ENCODE peak calls at places on chromosomes 11 and 22, in five cellular contexts. V, B, P, T and H are unnamed samples.

GRCh38 chr11:59668188-59668949 is 468 bp downstream of the PATL1 start:
- DNase-seq in V (peak; percentile 94), B (peak; percentile 94), P (peak; percentile 74), T (peak; percentile 70), H (peak; percentile 49)

GRCh38 chr22:37331034-37331428 is 48.7 kb downstream of the CYTH4 start:
- DNase-seq in V (no peak), B (no peak), P (no peak), T (no peak), H (no peak)

GRCh38 chr11:120663142-120663541 is 151.6 kb downstream of the GRIK4 start:
- DNase-seq in V (no peak), B (no peak), P (no peak), T (no peak), H (no peak)

GRCh38 chr11:20005747-20006146 is 154.5 kb downstream of the DBX1 start:
- DNase-seq in V (no peak), B (no peak), P (no peak), T (no peak), H (no peak)

GRCh38 chr22:50396751-50397370 is 53.7 kb downstream of the PPP6R2 start:
- DNase-seq in V (no peak), B (no peak), P (no peak), T (no peak), H (no peak)

GRCh38 chr11:13368041-13368446 is 90.5 kb downstream of the BMAL1 start:
- DNase-seq in V (no peak), B (no peak), P (no peak), T (no peak), H (no peak)

GRCh38 chr11:121291896-121292502 is 572 bp upstream of the SC5D start:
- DNase-seq in V (no peak), B (no peak), P (peak; percentile 43), T (no peak), H (no peak)

GRCh38 chr22:27994481-27995331 is 75.7 kb upstream of the PITPNB start:
- DNase-seq in V (peak; percentile 66), B (no peak), P (no peak), T (no peak), H (no peak)

GRCh38 chr11:61513143-61513740 is 4.7 kb downstream of the LRRC10B start:
- DNase-seq in V (no peak), B (no peak), P (no peak), T (no peak), H (no peak)

GRCh38 chr11:44036811-44037657 is 10.7 kb upstream of the ACCSL start:
- DNase-seq in V (peak; percentile 78), B (peak; percentile 94), P (peak; percentile 93), T (peak; percentile 86), H (no peak)

GRCh38 chr22:41197808-41198585 is 7.1 kb upstream of the L3MBTL2 start:
- DNase-seq in V (no peak), B (peak; percentile 68), P (peak; percentile 41), T (peak; percentile 41), H (peak; percentile 30)

GRCh38 chr22:41193829-41194228 is 11.3 kb upstream of the L3MBTL2 start:
- DNase-seq in V (no peak), B (no peak), P (no peak), T (no peak), H (no peak)

GRCh38 chr22:41191467-41191866 is 13.6 kb upstream of the L3MBTL2 start:
- DNase-seq in V (no peak), B (no peak), P (no peak), T (no peak), H (no peak)

GRCh38 chr22:41201146-41201545 is 4.0 kb upstream of the L3MBTL2 start:
- DNase-seq in V (no peak), B (no peak), P (no peak), T (no peak), H (no peak)

DNA sequence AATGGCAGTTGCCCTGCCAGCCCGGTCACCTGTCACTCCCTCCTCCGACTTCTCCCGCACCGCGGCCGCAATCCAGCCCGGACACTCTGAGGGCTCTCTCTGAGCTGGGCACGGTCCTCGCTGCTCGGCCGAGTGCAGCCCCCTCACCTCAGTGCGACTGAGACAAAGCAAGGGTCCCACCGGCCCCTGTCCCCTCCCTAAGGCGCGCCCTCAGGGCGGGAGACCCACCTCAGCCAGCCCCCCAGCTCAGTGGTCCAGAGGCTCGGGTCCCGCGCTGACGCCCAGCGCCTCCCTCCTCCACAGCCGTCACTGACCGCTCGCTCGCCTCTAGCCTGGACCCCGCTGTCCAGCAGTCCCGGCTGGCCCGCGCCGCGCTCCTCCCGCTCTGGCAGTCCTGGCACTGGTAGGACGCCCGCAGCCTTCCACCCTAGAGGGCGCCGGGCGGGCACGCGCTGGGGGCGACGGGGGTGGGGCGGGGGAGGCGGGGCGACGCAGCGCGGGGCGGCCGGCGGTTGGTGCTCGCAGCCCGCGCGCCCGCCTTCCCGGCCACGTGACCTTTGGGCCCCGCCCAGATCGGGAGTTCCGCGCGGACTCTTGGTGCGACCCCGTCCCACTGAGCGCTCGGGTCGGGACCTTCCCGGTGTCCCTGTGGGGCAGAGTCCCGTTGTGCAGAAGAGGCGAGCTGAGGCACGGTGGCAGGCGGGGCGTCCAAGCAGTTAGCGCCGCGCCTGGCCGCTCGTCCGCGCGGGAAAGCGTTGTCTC is 7.9 kb upstream of the L3MBTL2 start:
- DNase-seq in V (peak; percentile 94), B (peak; percentile 93), P (peak; percentile 89), T (peak; percentile 85), H (peak; percentile 62)
- TF ChIP-seq CTCF in V (peak; percentile 39), B (no peak), P (peak; percentile 14), T (no peak), H (no peak)

GRCh38 chr22:22941831-22942510 is 54.4 kb downstream of the IGLL5 start:
- DNase-seq in V (peak; percentile 74), B (no peak), P (no peak), T (no peak), H (no peak)
- H3K27ac ChIP-seq in V (peak overlapping the region; percentile 4), B (no peak overlapping the region), P (no peak overlapping the region), T (no peak overlapping the region), H (no peak overlapping the region)

GRCh38 chr11:35170503-35170902 is 31.5 kb downstream of the CD44 start:
- DNase-seq in V (no peak), B (no peak), P (no peak), T (no peak), H (no peak)
- H3K9me3 ChIP-seq in V (no peaks in the 10 kb centered on the region), B (no peaks in the 10 kb centered on the region), P (no peaks in the 10 kb centered on the region), T (no peaks in the 10 kb centered on the region), H (no peaks in the 10 kb centered on the region)

GRCh38 chr11:132402056-132402684 is 1031.8 kb downstream of the NTM start:
- DNase-seq in V (no peak), B (peak; percentile 80), P (peak; percentile 71), T (no peak), H (no peak)
- TF ChIP-seq CTCF in V (peak; percentile 39), B (peak; percentile 68), P (peak; percentile 39), T (peak; percentile 31), H (no peak)

GRCh38 chr11:68707527-68707926 is 23.2 kb downstream of the GAL start:
- DNase-seq in V (no peak), B (no peak), P (no peak), T (no peak), H (no peak)
- H3K27ac ChIP-seq in V (no peak overlapping the region), B (no peak overlapping the region), P (no peak overlapping the region), T (no peak overlapping the region), H (no peak overlapping the region)

DNA sequence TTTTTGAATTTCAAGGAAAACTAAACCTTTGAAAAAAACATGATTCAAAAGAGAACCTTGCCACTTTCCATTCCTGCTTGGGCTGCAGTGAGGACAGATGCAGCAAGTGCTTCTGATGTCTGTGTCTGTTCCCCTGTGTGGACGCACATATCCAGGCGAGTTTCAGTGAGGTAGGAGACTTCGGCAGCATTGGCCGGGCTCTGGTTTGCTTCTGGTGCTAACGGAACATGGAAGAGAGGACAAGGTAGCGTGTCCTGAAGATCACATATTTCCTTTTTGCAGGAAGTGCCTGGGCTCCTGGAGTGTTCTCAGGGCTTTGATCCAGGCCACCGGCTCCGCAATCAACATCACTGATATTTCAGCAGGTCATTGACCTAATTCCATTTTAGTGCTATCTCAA is 33.1 kb upstream of the IGLL5 start:
- DNase-seq in V (no peak), B (no peak), P (no peak), T (no peak), H (no peak)
- H3K9me3 ChIP-seq in V (no peaks in the 10 kb centered on the region), B (no peaks in the 10 kb centered on the region), P (no peaks in the 10 kb centered on the region), T (no peaks in the 10 kb centered on the region), H (no peaks in the 10 kb centered on the region)

GRCh38 chr11:70048279-70049024 is 29.7 kb upstream of the ANO1 start:
- DNase-seq in V (no peak), B (peak; percentile 69), P (peak; percentile 11), T (no peak), H (no peak)
- TF ChIP-seq CTCF in V (no peak), B (peak; percentile 61), P (peak; percentile 35), T (no peak), H (no peak)